ENCODE peak calls at places on chromosomes 16 and 17, in nine cellular contexts. S is glutamatergic neuron; H is H9; A is thoracic aorta; M is bronchial epithelial cell; V is sigmoid colon; R is astrocyte of the cerebellum; N is CD8-positive, alpha-beta T cell; U is AG04450. T is an unnamed sample.

GRCh38 chr16:76535-77272 is 1.3 kb upstream of the MPG start:
- DNase-seq in H (no peak), U (no peak), S (no peak), R (no peak), N (no peak), V (peak; percentile 93), M (peak; percentile 65), A (peak; percentile 74), T (no peak)

GRCh38 chr16:89169778-89170177 is 1.8 kb upstream of the CDH15 start:
- DNase-seq in N (no peak), V (no peak), H (no peak), M (no peak), A (no peak), S (no peak), R (no peak), U (no peak), T (no peak)

GRCh38 chr16:4372578-4373355 is 1.1 kb downstream of the VASN start:
- DNase-seq in M (no peak), U (no peak), N (no peak), R (no peak), S (no peak), V (peak; percentile 87), A (no peak), H (no peak), T (peak; percentile 32)

GRCh38 chr17:30482555-30482954 is 5.3 kb downstream of the GOSR1 start:
- DNase-seq in U (no peak), A (no peak), V (no peak), M (no peak), H (no peak), S (no peak), N (no peak), R (no peak), T (no peak)

GRCh38 chr16:49856741-49857330 is 924 bp upstream of the ZNF423 start:
- DNase-seq in R (peak; percentile 70), U (peak; percentile 6), V (peak; percentile 91), H (peak; percentile 76), N (no peak), M (peak; percentile 11), S (peak; percentile 91), A (no peak), T (peak; percentile 51)

GRCh38 chr17:42618442-42619150 is 9.1 kb downstream of the TUBG1 start:
- DNase-seq in R (peak; percentile 13), V (no peak), S (no peak), H (peak; percentile 91), M (peak; percentile 57), N (no peak), A (no peak), U (no peak), T (peak; percentile 97)

GRCh38 chr16:27639588-27640276 is 89.8 kb downstream of the KATNIP start:
- DNase-seq in S (no peak), H (peak; percentile 53), R (peak; percentile 45), U (peak; percentile 18), V (no peak), A (no peak), M (peak; percentile 53), N (no peak), T (peak; percentile 63)

GRCh38 chr16:3748307-3748706 is 31.0 kb upstream of the TRAP1 start:
- DNase-seq in N (no peak), M (no peak), S (no peak), V (peak; percentile 56), U (no peak), R (no peak), A (no peak), H (peak; percentile 20), T (no peak)

GRCh38 chr16:3960049-3960809 is 79.7 kb upstream of the CREBBP start:
- DNase-seq in R (no peak), N (no peak), M (no peak), A (no peak), U (no peak), S (no peak), V (no peak), H (no peak), T (no peak)

GRCh38 chr17:44111777-44112176 is 11.7 kb downstream of the HDAC5 start:
- DNase-seq in H (no peak), R (no peak), M (no peak), U (no peak), S (no peak), V (no peak), A (no peak), N (no peak), T (no peak)

GRCh38 chr16:20901441-20902112 is 1.0 kb downstream of the LYRM1 start:
- DNase-seq in A (no peak), M (peak; percentile 83), S (peak; percentile 54), U (no peak), R (no peak), V (peak; percentile 84), N (peak; percentile 3), H (peak; percentile 57), T (peak; percentile 76)

GRCh38 chr17:39294060-39294459 is 68.3 kb upstream of the STAC2 start:
- DNase-seq in A (no peak), V (no peak), U (no peak), M (no peak), R (no peak), N (no peak), S (no peak), H (no peak), T (no peak)

GRCh38 chr17:58317421-58318064 is 11.1 kb downstream of the TSPOAP1 start:
- DNase-seq in V (peak; percentile 58), R (peak; percentile 23), N (peak; percentile 62), H (peak; percentile 83), A (no peak), U (peak; percentile 43), M (peak; percentile 85), S (peak; percentile 49), T (peak; percentile 85)

GRCh38 chr16:72884037-72884436 is 163.9 kb downstream of the ZFHX3 start:
- DNase-seq in U (no peak), N (no peak), A (no peak), V (no peak), M (peak; percentile 9), S (no peak), R (no peak), H (no peak), T (no peak)

GRCh38 chr16:82192665-82193064 is 22.6 kb upstream of the MPHOSPH6 start:
- DNase-seq in V (no peak), M (peak; percentile 94), U (peak; percentile 44), R (no peak), A (no peak), S (no peak), H (no peak), N (peak; percentile 1), T (peak; percentile 6)

GRCh38 chr17:64406321-64407200 is 15.9 kb upstream of the PECAM1 start:
- DNase-seq in N (no peak), U (no peak), A (no peak), R (no peak), S (no peak), V (peak; percentile 58), H (no peak), M (no peak), T (peak; percentile 40)

GRCh38 chr17:65556910-65557348 is 4.5 kb downstream of the AXIN2 start:
- DNase-seq in H (no peak), V (no peak), A (no peak), R (no peak), M (no peak), U (no peak), S (no peak), N (no peak), T (no peak)

GRCh38 chr16:11510178-11510973 is 76.3 kb downstream of the LITAF start:
- DNase-seq in S (no peak), U (no peak), M (no peak), R (no peak), A (no peak), V (no peak), H (no peak), N (no peak), T (no peak)

GRCh38 chr16:76292218-76292617 is 15.0 kb downstream of the CNTNAP4 start:
- DNase-seq in R (no peak), H (no peak), V (no peak), M (no peak), A (no peak), N (no peak), U (no peak), S (no peak), T (no peak)

DNA sequence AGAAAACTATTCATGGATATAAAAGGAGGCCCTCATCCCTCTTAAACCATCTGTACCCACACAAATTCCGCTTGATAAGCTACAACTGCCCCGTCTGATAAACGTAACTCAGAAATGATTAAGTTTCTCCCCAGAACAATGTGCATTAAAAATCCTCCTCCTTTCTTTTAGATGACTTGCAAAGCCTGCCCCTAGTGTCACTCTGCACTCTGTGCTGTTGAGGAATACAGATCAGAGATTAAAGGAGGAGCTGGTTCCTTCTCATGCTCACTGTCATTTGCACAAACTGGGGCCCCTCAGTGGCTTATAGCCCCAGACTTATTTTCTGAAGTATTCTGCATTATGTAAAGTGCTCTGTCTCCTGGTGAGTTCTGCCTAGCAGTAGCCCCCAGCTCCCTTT is 33.3 kb downstream of the CDRT15 start:
- DNase-seq in A (no peak), V (no peak), S (no peak), U (no peak), M (no peak), N (no peak), R (no peak), H (no peak), T (no peak)
- TF ChIP-seq CTCF in A (no peak), V (no peak), S (no peak), U (peak; percentile 45), M (peak; percentile 12), N (peak; percentile 63), R (peak; percentile 46), H (peak; percentile 60), T (peak; percentile 4)

GRCh38 chr16:28884045-28884444 is 5.8 kb downstream of the ATP2A1 start:
- DNase-seq in A (no peak), S (no peak), H (no peak), M (no peak), N (no peak), R (no peak), U (no peak), V (no peak), T (no peak)
- TF ChIP-seq CTCF in A (no peak), S (no peak), H (no peak), M (no peak), N (no peak), R (no peak), U (no peak), V (no peak), T (no peak)

DNA sequence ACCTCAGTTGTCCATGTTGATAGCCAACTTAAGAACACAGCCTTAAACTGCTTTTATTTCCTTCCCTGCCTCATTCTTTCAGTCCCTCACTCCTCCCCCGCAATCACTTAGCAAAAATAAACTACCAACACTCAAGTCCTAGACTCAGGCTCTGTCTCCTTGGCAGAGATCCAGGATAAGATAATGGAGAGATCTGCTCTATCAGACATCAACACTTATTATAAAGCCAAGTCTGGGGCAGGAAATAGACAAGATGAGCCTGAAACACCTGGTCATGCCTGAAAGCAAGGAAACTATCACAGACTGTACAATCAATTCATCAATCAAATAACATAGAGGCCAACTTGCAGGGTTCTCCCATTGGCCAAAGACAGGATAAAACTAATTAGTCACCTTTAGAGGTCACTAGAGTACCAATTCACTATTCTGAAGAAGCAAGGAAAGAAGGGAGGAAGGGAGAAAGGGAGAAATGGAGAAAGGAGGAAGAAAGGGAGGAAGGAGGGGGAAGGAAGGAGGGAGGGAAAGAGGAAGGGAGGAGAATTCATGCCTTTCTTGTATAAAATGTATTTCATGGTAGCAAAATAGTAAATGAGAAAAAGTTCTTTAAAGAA is 15.6 kb downstream of the HYDIN start:
- DNase-seq in V (no peak), U (no peak), A (no peak), R (no peak), S (no peak), N (no peak), H (no peak), M (peak; percentile 37), T (peak; percentile 1)
- TF ChIP-seq CTCF in V (no peak), U (no peak), A (no peak), R (no peak), S (no peak), N (no peak), H (peak; percentile 58), M (peak; percentile 17), T (peak; percentile 15)

GRCh38 chr17:56284501-56284900 is 131.2 kb downstream of the ANKFN1 start:
- DNase-seq in S (no peak), N (no peak), V (no peak), M (no peak), U (no peak), A (no peak), H (no peak), R (no peak), T (no peak)
- TF ChIP-seq CTCF in S (no peak), N (no peak), V (no peak), M (no peak), U (no peak), A (no peak), H (no peak), R (no peak), T (no peak)